ENCODE peak calls at places on chromosomes 1 and 21, in four cellular contexts. H is T-cell, O is cardiac fibroblast, X is amniotic stem cell. M is an unnamed sample.

GRCh38 chr21:43304621-43305335 is 122.2 kb downstream of the SIK1 start:
- DNase-seq in X (no peak), O (no peak), H (no peak), M (no peak)

GRCh38 chr1:59431566-59432294 is 134.8 kb downstream of the FGGY start:
- DNase-seq in X (no peak), H (no peak), O (no peak), M (no peak)

GRCh38 chr1:86906419-86906818 is 7.5 kb downstream of the SELENOF start:
- DNase-seq in X (no peak), O (peak; percentile 30), H (no peak), M (peak; percentile 14)

GRCh38 chr1:182389619-182390047 is 2.0 kb downstream of the GLUL start:
- DNase-seq in O (no peak), H (no peak), X (no peak), M (peak; percentile 16)

GRCh38 chr1:89966666-89967065 is 28.2 kb upstream of the ZNF326 start:
- DNase-seq in X (no peak), O (peak; percentile 25), H (no peak), M (no peak)

GRCh38 chr1:203026666-203027663 is 674 bp downstream of the PPFIA4 start:
- DNase-seq in O (no peak), X (no peak), H (no peak), M (no peak)

GRCh38 chr1:203462878-203463277 is 12.7 kb upstream of the PRELP start:
- DNase-seq in X (no peak), O (peak; percentile 81), H (no peak), M (peak; percentile 81)

GRCh38 chr21:39385299-39386145 is 36.6 kb upstream of the HMGN1 start:
- DNase-seq in O (peak; percentile 88), X (peak; percentile 26), H (peak; percentile 54), M (no peak)

GRCh38 chr1:62438163-62438562 is 1.3 kb downstream of the USP1 start:
- DNase-seq in H (no peak), O (peak; percentile 8), X (no peak), M (peak; percentile 27)

GRCh38 chr1:224623743-224624333 is 7.7 kb downstream of the CNIH3 start:
- DNase-seq in O (peak; percentile 80), H (peak; percentile 76), X (peak; percentile 25), M (peak; percentile 98)

GRCh38 chr1:42155362-42155761 is 2.2 kb downstream of the GUCA2B start:
- DNase-seq in X (no peak), H (no peak), O (no peak), M (no peak)

GRCh38 chr1:8718878-8719361 is 98.5 kb downstream of the RERE start:
- DNase-seq in O (no peak), H (no peak), X (no peak), M (no peak)

GRCh38 chr1:228163004-228163753 is 2.4 kb upstream of the IBA57 start:
- DNase-seq in X (no peak), H (no peak), O (peak; percentile 80), M (no peak)

GRCh38 chr1:202212787-202213186 is 19.2 kb downstream of the LGR6 start:
- DNase-seq in O (no peak), X (no peak), H (no peak), M (no peak)

GRCh38 chr1:213669964-213670691 is 317.6 kb upstream of the PROX1 start:
- DNase-seq in O (no peak), X (no peak), H (peak; percentile 61), M (no peak)

GRCh38 chr21:38853421-38853919 is 47.7 kb downstream of the ETS2 start:
- DNase-seq in H (no peak), O (peak; percentile 90), X (no peak), M (peak; percentile 90)

GRCh38 chr21:28068455-28069358 is 924.0 kb downstream of the LTN1 start:
- DNase-seq in O (no peak), X (no peak), H (no peak), M (no peak)

GRCh38 chr21:38965910-38966504 is 160.3 kb downstream of the ETS2 start:
- DNase-seq in O (no peak), H (no peak), X (no peak), M (peak; percentile 100)

GRCh38 chr1:57423135-57424131 is at the start of gene DAB1:
- DNase-seq in O (peak; percentile 4), X (no peak), H (no peak), M (peak; percentile 24)

GRCh38 chr1:62089570-62089969 is 105.1 kb upstream of the L1TD1 start:
- DNase-seq in X (no peak), O (no peak), H (no peak), M (no peak)

GRCh38 chr1:214154596-214155261 is 126.2 kb upstream of the SMYD2 start:
- DNase-seq in O (no peak), H (no peak), X (no peak), M (no peak)

GRCh38 chr1:205440476-205441317 is 15.1 kb downstream of the BLACAT1 start:
- DNase-seq in X (no peak), O (peak; percentile 70), H (peak; percentile 61), M (peak; percentile 50)

GRCh38 chr21:38622081-38622826 is 124.0 kb upstream of the ERG start:
- DNase-seq in H (no peak), X (no peak), O (no peak), M (no peak)

GRCh38 chr1:38508272-38508671 is 351.3 kb downstream of the RRAGC start:
- DNase-seq in H (no peak), O (no peak), X (no peak), M (no peak)

GRCh38 chr1:155888481-155888880 is 22.7 kb downstream of the RIT1 start:
- DNase-seq in H (no peak), O (no peak), X (no peak), M (no peak)

GRCh38 chr1:1400576-1401456 is 1.7 kb upstream of the CCNL2 start:
- DNase-seq in X (no peak), O (no peak), H (no peak), M (peak; percentile 33)

GRCh38 chr1:79044974-79045650 is 38.6 kb upstream of the ADGRL4 start:
- DNase-seq in X (no peak), H (no peak), O (peak; percentile 35), M (no peak)

GRCh38 chr1:230090194-230090711 is 23.2 kb downstream of the GALNT2 start:
- DNase-seq in X (peak; percentile 62), O (peak; percentile 81), H (no peak), M (peak; percentile 96)